ENCODE peak calls at places on chromosomes 3 and 15, in ten cellular contexts. One of them, this sample, is unnamed.

GRCh38 chr3:71393093-71393492 is 190.4 kb downstream of the FOXP1 start:
- DNase-seq in sigmoid colon: no peak
- DNase-seq in breast epithelium: no peak
- DNase-seq in suprapubic skin: no peak
- DNase-seq in stomach: no peak
- DNase-seq in spleen: no peak
- DNase-seq in A549: no peak
- DNase-seq in vagina: no peak
- DNase-seq in lower leg skin: no peak
- DNase-seq in thyroid gland: no peak
- DNase-seq in this sample: no peak

GRCh38 chr15:95175914-95176658 is 944.7 kb downstream of the MCTP2 start:
- DNase-seq in spleen: no peak
- DNase-seq in vagina: no peak
- DNase-seq in suprapubic skin: no peak
- DNase-seq in stomach: no peak
- DNase-seq in sigmoid colon: no peak
- DNase-seq in A549: no peak
- DNase-seq in thyroid gland: no peak
- DNase-seq in breast epithelium: no peak
- DNase-seq in lower leg skin: no peak
- DNase-seq in this sample: no peak

GRCh38 chr3:143736205-143736604 is 112.1 kb downstream of the SLC9A9 start:
- DNase-seq in A549: no peak
- DNase-seq in lower leg skin: no peak
- DNase-seq in breast epithelium: no peak
- DNase-seq in spleen: no peak
- DNase-seq in vagina: no peak
- DNase-seq in thyroid gland: no peak
- DNase-seq in suprapubic skin: no peak
- DNase-seq in sigmoid colon: no peak
- DNase-seq in stomach: no peak
- DNase-seq in this sample: no peak

GRCh38 chr3:146268535-146269219 is 17.8 kb upstream of the PLSCR4 start:
- DNase-seq in vagina: no peak
- DNase-seq in lower leg skin: no peak
- DNase-seq in spleen: no peak
- DNase-seq in A549: no peak
- DNase-seq in breast epithelium: no peak
- DNase-seq in stomach: no peak
- DNase-seq in sigmoid colon: no peak
- DNase-seq in thyroid gland: no peak
- DNase-seq in suprapubic skin: no peak
- DNase-seq in this sample: no peak

GRCh38 chr15:78018968-78019644 is 58.4 kb downstream of the TBC1D2B start:
- DNase-seq in lower leg skin: peak; percentile 77
- DNase-seq in breast epithelium: no peak
- DNase-seq in spleen: no peak
- DNase-seq in stomach: no peak
- DNase-seq in vagina: no peak
- DNase-seq in thyroid gland: peak; percentile 39
- DNase-seq in suprapubic skin: no peak
- DNase-seq in A549: no peak
- DNase-seq in sigmoid colon: no peak
- DNase-seq in this sample: peak; percentile 83

GRCh38 chr3:13106308-13106970 is 33.2 kb upstream of the IQSEC1 start:
- DNase-seq in A549: peak; percentile 56
- DNase-seq in lower leg skin: no peak
- DNase-seq in vagina: no peak
- DNase-seq in stomach: no peak
- DNase-seq in spleen: no peak
- DNase-seq in thyroid gland: no peak
- DNase-seq in suprapubic skin: no peak
- DNase-seq in breast epithelium: no peak
- DNase-seq in sigmoid colon: peak; percentile 17
- DNase-seq in this sample: no peak

GRCh38 chr15:40846846-40847224 is 3.0 kb downstream of the SPINT1 start:
- DNase-seq in lower leg skin: no peak
- DNase-seq in spleen: peak; percentile 41
- DNase-seq in breast epithelium: no peak
- DNase-seq in sigmoid colon: no peak
- DNase-seq in suprapubic skin: no peak
- DNase-seq in stomach: peak; percentile 46
- DNase-seq in vagina: no peak
- DNase-seq in A549: no peak
- DNase-seq in thyroid gland: peak; percentile 8
- DNase-seq in this sample: no peak

GRCh38 chr15:93146601-93147000 is 57.6 kb upstream of the RGMA start:
- DNase-seq in sigmoid colon: no peak
- DNase-seq in stomach: no peak
- DNase-seq in suprapubic skin: no peak
- DNase-seq in spleen: no peak
- DNase-seq in lower leg skin: no peak
- DNase-seq in vagina: no peak
- DNase-seq in thyroid gland: no peak
- DNase-seq in breast epithelium: no peak
- DNase-seq in A549: no peak
- DNase-seq in this sample: no peak

DNA sequence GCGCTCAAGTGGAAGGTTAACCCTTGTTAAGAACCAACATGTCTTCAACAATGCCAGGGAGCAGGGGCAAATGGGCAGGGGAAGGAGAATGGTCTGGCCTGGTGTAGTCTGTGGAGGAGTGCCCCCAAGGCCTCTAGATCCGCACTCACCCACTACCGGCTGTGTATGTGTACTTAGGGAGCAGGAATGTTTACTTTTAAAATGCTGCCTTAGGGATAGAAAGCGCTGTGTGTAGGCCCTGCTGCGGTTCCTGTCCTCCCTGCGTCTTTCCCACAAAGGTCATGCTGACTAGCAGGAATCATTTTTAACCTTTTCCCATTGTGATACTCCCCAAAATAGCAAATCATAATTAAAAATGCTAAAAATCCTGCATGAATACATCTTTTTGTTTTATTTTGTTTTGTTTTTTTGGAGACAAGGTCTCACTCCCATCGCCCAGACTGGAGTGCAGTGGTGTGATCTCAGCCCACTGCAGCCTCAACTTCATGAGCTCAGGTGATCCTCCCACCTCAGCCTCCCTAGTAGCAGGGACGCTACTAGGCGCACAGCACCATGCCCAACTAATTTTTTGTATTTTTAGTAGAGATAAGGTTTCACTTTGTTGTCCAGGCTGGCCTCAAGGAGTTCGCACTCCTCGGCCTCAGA is 35.9 kb upstream of the CEMIP start:
- DNase-seq in breast epithelium: peak; percentile 21
- DNase-seq in vagina: peak; percentile 6
- DNase-seq in spleen: no peak
- DNase-seq in A549: peak; percentile 75
- DNase-seq in sigmoid colon: no peak
- DNase-seq in stomach: peak; percentile 50
- DNase-seq in lower leg skin: no peak
- DNase-seq in suprapubic skin: no peak
- DNase-seq in thyroid gland: no peak
- DNase-seq in this sample: no peak
- TF ChIP-seq POLR2A in breast epithelium: no peak
- TF ChIP-seq POLR2A in vagina: no peak
- TF ChIP-seq POLR2A in spleen: no peak
- TF ChIP-seq POLR2A in A549: no peak
- TF ChIP-seq POLR2A in sigmoid colon: no peak
- TF ChIP-seq POLR2A in stomach: no peak
- TF ChIP-seq POLR2A in lower leg skin: no peak
- TF ChIP-seq POLR2A in suprapubic skin: no peak
- TF ChIP-seq POLR2A in thyroid gland: no peak
- TF ChIP-seq POLR2A in this sample: no peak

GRCh38 chr3:18424862-18425640 is at the start of gene SATB1:
- DNase-seq in spleen: peak; percentile 95
- DNase-seq in lower leg skin: peak; percentile 95
- DNase-seq in A549: peak; percentile 21
- DNase-seq in vagina: peak; percentile 88
- DNase-seq in sigmoid colon: peak; percentile 92
- DNase-seq in suprapubic skin: peak; percentile 92
- DNase-seq in breast epithelium: peak; percentile 47
- DNase-seq in stomach: peak; percentile 77
- DNase-seq in thyroid gland: peak; percentile 90
- DNase-seq in this sample: peak; percentile 74
- TF ChIP-seq POLR2A in spleen: peak; percentile 34
- TF ChIP-seq POLR2A in lower leg skin: no peak
- TF ChIP-seq POLR2A in A549: no peak
- TF ChIP-seq POLR2A in vagina: no peak
- TF ChIP-seq POLR2A in sigmoid colon: no peak
- TF ChIP-seq POLR2A in suprapubic skin: no peak
- TF ChIP-seq POLR2A in breast epithelium: no peak
- TF ChIP-seq POLR2A in stomach: no peak
- TF ChIP-seq POLR2A in thyroid gland: peak; percentile 59
- TF ChIP-seq POLR2A in this sample: peak; percentile 41

GRCh38 chr3:113717818-113718217 is 21.4 kb upstream of the USF3 start:
- DNase-seq in A549: no peak
- DNase-seq in vagina: no peak
- DNase-seq in stomach: no peak
- DNase-seq in suprapubic skin: no peak
- DNase-seq in spleen: no peak
- DNase-seq in breast epithelium: no peak
- DNase-seq in lower leg skin: no peak
- DNase-seq in sigmoid colon: no peak
- DNase-seq in thyroid gland: no peak
- DNase-seq in this sample: no peak
- TF ChIP-seq POLR2A in A549: no peak
- TF ChIP-seq POLR2A in vagina: no peak
- TF ChIP-seq POLR2A in stomach: no peak
- TF ChIP-seq POLR2A in suprapubic skin: no peak
- TF ChIP-seq POLR2A in spleen: no peak
- TF ChIP-seq POLR2A in breast epithelium: no peak
- TF ChIP-seq POLR2A in lower leg skin: no peak
- TF ChIP-seq POLR2A in sigmoid colon: no peak
- TF ChIP-seq POLR2A in thyroid gland: no peak
- TF ChIP-seq POLR2A in this sample: no peak

GRCh38 chr3:9980251-9980650 is 6.4 kb downstream of the EMC3 start:
- DNase-seq in vagina: peak; percentile 27
- DNase-seq in stomach: no peak
- DNase-seq in thyroid gland: no peak
- DNase-seq in suprapubic skin: no peak
- DNase-seq in breast epithelium: no peak
- DNase-seq in sigmoid colon: no peak
- DNase-seq in A549: no peak
- DNase-seq in lower leg skin: no peak
- DNase-seq in spleen: no peak
- DNase-seq in this sample: no peak

GRCh38 chr3:9978664-9979349 is 7.8 kb downstream of the EMC3 start:
- DNase-seq in A549: no peak
- DNase-seq in spleen: no peak
- DNase-seq in lower leg skin: no peak
- DNase-seq in sigmoid colon: no peak
- DNase-seq in suprapubic skin: no peak
- DNase-seq in vagina: peak; percentile 47
- DNase-seq in stomach: no peak
- DNase-seq in thyroid gland: no peak
- DNase-seq in breast epithelium: no peak
- DNase-seq in this sample: peak; percentile 89

GRCh38 chr3:9976736-9977709 is 9.6 kb downstream of the EMC3 start:
- DNase-seq in breast epithelium: peak; percentile 76
- DNase-seq in suprapubic skin: no peak
- DNase-seq in spleen: no peak
- DNase-seq in sigmoid colon: peak; percentile 95
- DNase-seq in stomach: peak; percentile 75
- DNase-seq in thyroid gland: peak; percentile 68
- DNase-seq in A549: peak; percentile 93
- DNase-seq in vagina: peak; percentile 97
- DNase-seq in lower leg skin: peak; percentile 93
- DNase-seq in this sample: peak; percentile 97
- TF ChIP-seq POLR2A in breast epithelium: no peak
- TF ChIP-seq POLR2A in suprapubic skin: no peak
- TF ChIP-seq POLR2A in spleen: no peak
- TF ChIP-seq POLR2A in sigmoid colon: no peak
- TF ChIP-seq POLR2A in stomach: no peak
- TF ChIP-seq POLR2A in thyroid gland: peak; percentile 8
- TF ChIP-seq POLR2A in A549: no peak
- TF ChIP-seq POLR2A in vagina: no peak
- TF ChIP-seq POLR2A in lower leg skin: no peak
- TF ChIP-seq POLR2A in this sample: peak; percentile 72

GRCh38 chr3:101852315-101852714 is 3.0 kb downstream of the NFKBIZ start:
- DNase-seq in spleen: no peak
- DNase-seq in stomach: no peak
- DNase-seq in A549: no peak
- DNase-seq in lower leg skin: no peak
- DNase-seq in vagina: no peak
- DNase-seq in breast epithelium: no peak
- DNase-seq in thyroid gland: no peak
- DNase-seq in sigmoid colon: no peak
- DNase-seq in suprapubic skin: no peak
- DNase-seq in this sample: no peak
- TF ChIP-seq POLR2A in spleen: no peak
- TF ChIP-seq POLR2A in stomach: no peak
- TF ChIP-seq POLR2A in A549: no peak
- TF ChIP-seq POLR2A in lower leg skin: no peak
- TF ChIP-seq POLR2A in vagina: no peak
- TF ChIP-seq POLR2A in breast epithelium: no peak
- TF ChIP-seq POLR2A in thyroid gland: no peak
- TF ChIP-seq POLR2A in sigmoid colon: no peak
- TF ChIP-seq POLR2A in suprapubic skin: no peak
- TF ChIP-seq POLR2A in this sample: no peak

GRCh38 chr3:64444619-64445317 is 219.5 kb upstream of the PRICKLE2 start:
- DNase-seq in sigmoid colon: no peak
- DNase-seq in stomach: no peak
- DNase-seq in thyroid gland: no peak
- DNase-seq in breast epithelium: no peak
- DNase-seq in vagina: no peak
- DNase-seq in A549: no peak
- DNase-seq in spleen: no peak
- DNase-seq in suprapubic skin: no peak
- DNase-seq in lower leg skin: no peak
- DNase-seq in this sample: no peak

GRCh38 chr3:64443553-64444331 is 218.5 kb upstream of the PRICKLE2 start:
- DNase-seq in sigmoid colon: no peak
- DNase-seq in stomach: no peak
- DNase-seq in suprapubic skin: no peak
- DNase-seq in A549: no peak
- DNase-seq in breast epithelium: peak; percentile 37
- DNase-seq in lower leg skin: peak; percentile 87
- DNase-seq in vagina: no peak
- DNase-seq in spleen: no peak
- DNase-seq in thyroid gland: no peak
- DNase-seq in this sample: no peak

GRCh38 chr3:64449026-64449425 is 223.8 kb upstream of the PRICKLE2 start:
- DNase-seq in thyroid gland: no peak
- DNase-seq in sigmoid colon: no peak
- DNase-seq in breast epithelium: no peak
- DNase-seq in spleen: no peak
- DNase-seq in suprapubic skin: no peak
- DNase-seq in vagina: no peak
- DNase-seq in stomach: no peak
- DNase-seq in A549: no peak
- DNase-seq in lower leg skin: no peak
- DNase-seq in this sample: no peak

GRCh38 chr3:64441861-64442260 is 216.6 kb upstream of the PRICKLE2 start:
- DNase-seq in A549: no peak
- DNase-seq in vagina: no peak
- DNase-seq in stomach: peak; percentile 69
- DNase-seq in suprapubic skin: no peak
- DNase-seq in sigmoid colon: no peak
- DNase-seq in spleen: no peak
- DNase-seq in breast epithelium: no peak
- DNase-seq in thyroid gland: no peak
- DNase-seq in lower leg skin: no peak
- DNase-seq in this sample: no peak

GRCh38 chr3:64445318-64446300 is 220.3 kb upstream of the PRICKLE2 start:
- DNase-seq in suprapubic skin: no peak
- DNase-seq in vagina: no peak
- DNase-seq in lower leg skin: no peak
- DNase-seq in sigmoid colon: no peak
- DNase-seq in stomach: peak; percentile 60
- DNase-seq in thyroid gland: peak; percentile 64
- DNase-seq in breast epithelium: no peak
- DNase-seq in A549: peak; percentile 32
- DNase-seq in spleen: no peak
- DNase-seq in this sample: no peak
- TF ChIP-seq POLR2A in suprapubic skin: no peak
- TF ChIP-seq POLR2A in vagina: no peak
- TF ChIP-seq POLR2A in lower leg skin: no peak
- TF ChIP-seq POLR2A in sigmoid colon: no peak
- TF ChIP-seq POLR2A in stomach: no peak
- TF ChIP-seq POLR2A in thyroid gland: peak; percentile 8
- TF ChIP-seq POLR2A in breast epithelium: no peak
- TF ChIP-seq POLR2A in A549: no peak
- TF ChIP-seq POLR2A in spleen: no peak
- TF ChIP-seq POLR2A in this sample: no peak